ENCODE peak calls at places on chromosomes 3 and 15, in eight cellular contexts. U is activated T-cell treated with anti-CD3 and anti-CD28 coated beads for 1 hour, V is fibroblast of pulmonary artery, T is tibial artery, X is SW480, F is Kasumi-1, Q is AG04450, Z is colonic mucosa. G is an unnamed sample.

GRCh38 chr3:124263168-124263567 is 271.2 kb upstream of the ROPN1 start:
- DNase-seq in U (no peak), V (peak; percentile 95), T (no peak), X (peak; percentile 55), F (no peak), Q (peak; percentile 82), Z (no peak), G (peak; percentile 86)

GRCh38 chr15:62163847-62164499 is 1.1 kb downstream of the C2CD4B start:
- DNase-seq in U (no peak), V (peak; percentile 30), T (no peak), X (no peak), F (no peak), Q (no peak), Z (no peak), G (no peak)

GRCh38 chr3:4421121-4421520 is 45.9 kb downstream of the SUMF1 start:
- DNase-seq in U (no peak), V (peak; percentile 55), T (no peak), X (no peak), F (peak; percentile 48), Q (no peak), Z (no peak), G (no peak)

GRCh38 chr3:12509466-12509865 is 25.2 kb downstream of the TSEN2 start:
- DNase-seq in U (no peak), V (no peak), T (no peak), X (no peak), F (no peak), Q (no peak), Z (no peak), G (no peak)

GRCh38 chr3:28598165-28598564 is 249.5 kb upstream of the AZI2 start:
- DNase-seq in U (no peak), V (no peak), T (no peak), X (no peak), F (no peak), Q (no peak), Z (no peak), G (no peak)

GRCh38 chr3:150216041-150216811 is 191.9 kb upstream of the TSC22D2 start:
- DNase-seq in U (no peak), V (peak; percentile 80), T (peak; percentile 82), X (peak; percentile 68), F (no peak), Q (no peak), Z (no peak), G (peak; percentile 82)

GRCh38 chr3:189646902-189647542 is 15.8 kb downstream of the TP63 start:
- DNase-seq in U (no peak), V (no peak), T (no peak), X (no peak), F (no peak), Q (no peak), Z (no peak), G (no peak)

GRCh38 chr15:96181873-96182301 is 148.6 kb upstream of the NR2F2 start:
- DNase-seq in U (no peak), V (peak; percentile 90), T (peak; percentile 66), X (no peak), F (no peak), Q (peak; percentile 85), Z (peak; percentile 44), G (peak; percentile 85)

GRCh38 chr15:85785887-85786777 is 8.6 kb downstream of the KLHL25 start:
- DNase-seq in U (no peak), V (no peak), T (no peak), X (peak; percentile 81), F (no peak), Q (no peak), Z (peak; percentile 83), G (no peak)

GRCh38 chr15:78909791-78910228 is 35.0 kb downstream of the CTSH start:
- DNase-seq in U (no peak), V (peak; percentile 64), T (no peak), X (no peak), F (peak; percentile 30), Q (no peak), Z (peak; percentile 48), G (no peak)

GRCh38 chr3:112056451-112056929 is 22.0 kb downstream of the TMPRSS7 start:
- DNase-seq in U (no peak), V (peak; percentile 46), T (no peak), X (peak; percentile 7), F (no peak), Q (peak; percentile 30), Z (no peak), G (peak; percentile 59)

GRCh38 chr3:117191245-117191644 is 481.7 kb downstream of the TUSC7 start:
- DNase-seq in U (no peak), V (no peak), T (no peak), X (no peak), F (no peak), Q (no peak), Z (no peak), G (no peak)

GRCh38 chr15:90121086-90121485 is 18.8 kb upstream of the IDH2 start:
- DNase-seq in U (no peak), V (no peak), T (no peak), X (no peak), F (no peak), Q (no peak), Z (no peak), G (no peak)

GRCh38 chr3:58469096-58469495 is 22.8 kb upstream of the KCTD6 start:
- DNase-seq in U (no peak), V (no peak), T (no peak), X (no peak), F (no peak), Q (no peak), Z (no peak), G (no peak)

GRCh38 chr15:81357178-81357686 is 16.8 kb downstream of the TMC3 start:
- DNase-seq in U (no peak), V (no peak), T (no peak), X (peak; percentile 8), F (no peak), Q (no peak), Z (no peak), G (no peak)

G was measured in AG09309.